ENCODE peak calls at places on chromosomes 1 and 21, in eight cellular contexts. U is tibial artery; W is astrocyte; F is kidney epithelial cell; E is right atrium auricular region; G is naive thymus-derived CD4-positive, alpha-beta T cell; H is GM12865; C is pancreas. N is an unnamed sample.

GRCh38 chr1:58739851-58740466 is 40.1 kb upstream of the MYSM1 start:
- DNase-seq in E (no peak), G (peak; percentile 62), C (no peak), F (peak; percentile 16), H (peak; percentile 58), W (no peak), U (no peak), N (peak; percentile 52)

GRCh38 chr21:31098576-31099005 is 60.3 kb upstream of the KRTAP19-8 start:
- DNase-seq in C (peak; percentile 46), F (no peak), H (peak; percentile 73), U (peak; percentile 63), G (peak; percentile 61), W (peak; percentile 30), E (peak; percentile 79), N (peak; percentile 51)

GRCh38 chr1:53643061-53643880 is 95.7 kb downstream of the GLIS1 start:
- DNase-seq in F (no peak), H (no peak), E (no peak), C (no peak), U (peak; percentile 2), W (no peak), G (no peak), N (no peak)

GRCh38 chr1:230867119-230867902 is 1.0 kb downstream of the C1orf198 start:
- DNase-seq in G (no peak), C (no peak), W (no peak), U (no peak), F (no peak), H (no peak), E (no peak), N (no peak)

GRCh38 chr1:3211996-3212395 is 143.0 kb downstream of the PRDM16 start:
- DNase-seq in W (no peak), H (no peak), U (no peak), C (no peak), F (no peak), E (no peak), G (no peak), N (peak; percentile 59)

GRCh38 chr1:109191377-109191776 is 22.3 kb upstream of the SARS1 start:
- DNase-seq in G (no peak), F (no peak), U (no peak), W (no peak), H (peak; percentile 16), C (no peak), E (no peak), N (no peak)

GRCh38 chr21:38196033-38196432 is 60.8 kb upstream of the KCNJ15 start:
- DNase-seq in U (no peak), G (no peak), E (no peak), C (no peak), F (no peak), W (no peak), H (no peak), N (no peak)

GRCh38 chr1:111571239-111571638 is 48.4 kb upstream of the RAP1A start:
- DNase-seq in C (no peak), G (no peak), U (no peak), H (no peak), F (no peak), E (no peak), W (no peak), N (no peak)

GRCh38 chr1:218479436-218480115 is 134.4 kb downstream of the TGFB2 start:
- DNase-seq in E (no peak), H (no peak), U (no peak), G (no peak), W (peak; percentile 93), C (no peak), F (no peak), N (no peak)

DNA sequence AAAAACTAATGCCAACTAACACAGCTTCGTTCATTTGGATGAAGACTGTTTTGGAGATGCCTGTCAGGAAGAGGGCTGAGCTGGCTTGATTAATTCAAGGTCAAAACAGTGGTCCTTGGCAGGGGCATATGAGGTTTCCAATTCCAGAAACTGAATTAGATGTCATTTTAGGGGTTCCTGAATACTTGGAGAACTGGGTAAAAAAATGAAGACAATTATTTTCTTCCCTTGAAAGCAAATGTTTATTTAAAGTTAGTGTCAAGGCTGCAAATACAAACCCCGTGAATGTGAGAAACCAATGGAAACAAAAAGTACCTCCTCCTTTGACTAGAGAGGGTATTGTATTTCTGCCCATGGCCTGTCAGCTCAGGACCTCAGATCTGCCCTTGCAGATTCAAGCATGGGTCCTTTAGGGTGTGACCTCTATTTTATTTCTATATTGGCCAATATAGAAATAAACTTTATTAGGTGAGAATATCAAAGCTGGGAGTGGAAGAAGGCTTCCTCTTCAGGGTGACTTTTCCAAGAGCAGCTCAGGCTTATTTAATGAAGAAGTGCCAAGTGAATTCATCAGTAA is 110.6 kb downstream of the MAST2 start:
- DNase-seq in E (no peak), C (no peak), U (no peak), G (no peak), W (no peak), H (no peak), F (no peak), N (no peak)
- H3K4me3 ChIP-seq in E (peak overlapping the region; percentile 44), C (no peak overlapping the region), U (peak overlapping the region; percentile 24), G (no peak overlapping the region), W (no peak overlapping the region), H (no peak overlapping the region), F (no peak overlapping the region), N (no peak overlapping the region)

GRCh38 chr1:13584876-13585598 is 1.4 kb downstream of the PDPN start:
- DNase-seq in F (no peak), C (no peak), U (no peak), G (no peak), E (no peak), H (no peak), W (no peak), N (no peak)
- H3K4me3 ChIP-seq in F (peak overlapping the region; percentile 41), C (no peak overlapping the region), U (no peak overlapping the region), G (no peak overlapping the region), E (peak overlapping the region; percentile 56), H (no peak overlapping the region), W (peak overlapping the region; percentile 63), N (no peak overlapping the region)

GRCh38 chr1:82485591-82486369 is 685.0 kb downstream of the ADGRL2 start:
- DNase-seq in C (peak; percentile 20), U (peak; percentile 71), W (peak; percentile 39), F (no peak), E (no peak), H (no peak), G (no peak), N (peak; percentile 63)
- H3K4me3 ChIP-seq in C (no peak overlapping the region), U (no peak overlapping the region), W (no peak overlapping the region), F (no peak overlapping the region), E (no peak overlapping the region), H (no peak overlapping the region), G (no peak overlapping the region), N (no peak overlapping the region)

GRCh38 chr1:184882649-184883303 is 91.5 kb downstream of the NIBAN1 start:
- DNase-seq in E (no peak), F (no peak), G (no peak), U (peak; percentile 65), C (no peak), H (peak; percentile 32), W (no peak), N (no peak)
- H3K4me3 ChIP-seq in E (no peak overlapping the region), F (no peak overlapping the region), G (no peak overlapping the region), U (no peak overlapping the region), C (no peak overlapping the region), H (no peak overlapping the region), W (no peak overlapping the region), N (no peak overlapping the region)

N was measured in neuronal stem cell.